ENCODE peak calls at places on chromosomes 12 and 14, in four cellular contexts. L is H1, X is bronchial epithelial cell, W is coronary artery. C is an unnamed sample.

GRCh38 chr12:53223391-53224267 is 8.4 kb downstream of the RARG start:
- DNase-seq in L (no peak), X (peak; percentile 55), W (no peak), C (no peak)

GRCh38 chr12:62919827-62920226 is 15.1 kb downstream of the PPM1H start:
- DNase-seq in L (no peak), X (peak; percentile 20), W (no peak), C (peak; percentile 41)

GRCh38 chr12:5191803-5192538 is 148.3 kb downstream of the KCNA5 start:
- DNase-seq in L (no peak), X (no peak), W (no peak), C (no peak)

GRCh38 chr12:72289633-72290032 is 17.5 kb downstream of the TRHDE start:
- DNase-seq in L (no peak), X (no peak), W (no peak), C (no peak)

GRCh38 chr14:57533214-57533613 is 39.6 kb upstream of the CCDC198 start:
- DNase-seq in L (no peak), X (peak; percentile 32), W (no peak), C (no peak)

GRCh38 chr12:122421263-122421814 is 1.1 kb downstream of the CLIP1 start:
- DNase-seq in L (no peak), X (peak; percentile 66), W (no peak), C (no peak)

GRCh38 chr12:52230364-52231281 is 2.4 kb upstream of the KRT7 start:
- DNase-seq in L (no peak), X (peak; percentile 83), W (no peak), C (peak; percentile 47)

GRCh38 chr14:71387753-71388152 is 480.5 kb downstream of the PCNX1 start:
- DNase-seq in L (no peak), X (no peak), W (no peak), C (no peak)

GRCh38 chr12:96398422-96399080 is 1.7 kb downstream of the CDK17 start:
- DNase-seq in L (no peak), X (no peak), W (no peak), C (no peak)

GRCh38 chr14:94584591-94585280 is 3.5 kb downstream of the SERPINA5 start:
- DNase-seq in L (no peak), X (no peak), W (no peak), C (no peak)

DNA sequence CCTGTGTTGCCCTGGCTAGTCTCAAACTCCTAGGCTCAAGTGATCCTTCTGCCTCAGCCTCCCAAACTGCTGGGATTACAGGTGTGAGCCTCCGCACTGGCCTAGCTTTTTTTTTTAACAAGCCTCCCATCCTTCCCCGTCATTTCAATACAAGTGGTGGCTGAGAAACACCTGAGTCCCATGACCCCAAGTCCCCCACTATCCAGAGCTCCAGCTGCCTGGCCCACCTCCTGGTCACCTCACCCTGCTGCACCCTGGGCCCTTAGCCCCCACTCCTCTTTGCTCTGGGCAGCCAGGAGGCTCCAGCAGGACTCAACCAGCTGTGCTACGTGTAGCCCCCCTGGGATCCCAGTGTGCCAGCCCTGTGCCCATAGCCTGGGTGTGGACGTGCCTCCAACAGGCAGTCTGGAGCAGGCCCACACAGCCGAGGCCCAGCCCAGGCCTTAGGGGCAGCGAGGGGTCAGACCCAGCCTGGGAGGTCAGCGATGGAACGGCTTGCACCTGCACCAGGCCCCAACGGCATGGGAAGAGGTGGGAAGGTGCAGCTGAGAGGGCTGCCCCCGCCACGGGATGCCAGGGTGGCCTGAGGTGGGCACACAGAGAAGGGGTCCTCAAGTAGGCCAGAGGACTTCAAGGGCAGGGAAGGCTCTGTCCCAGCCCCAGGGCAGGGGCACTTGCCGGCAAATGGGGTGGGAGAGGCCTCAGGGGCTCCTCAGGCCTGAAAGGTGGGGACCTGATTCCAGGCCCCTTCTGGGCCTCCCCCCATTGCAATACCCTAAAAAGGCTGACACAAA is 6.5 kb downstream of the AHNAK2 start:
- DNase-seq in L (no peak), X (no peak), W (no peak), C (no peak)
- H3K4me3 ChIP-seq in L (no peak overlapping the region), X (no peak overlapping the region), W (no peak overlapping the region), C (no peak overlapping the region)

GRCh38 chr12:10501031-10501430 is 4.7 kb upstream of the EIF2S3B start:
- DNase-seq in L (no peak), X (peak; percentile 43), W (no peak), C (peak; percentile 0)
- TF ChIP-seq CTCF in L (no peak), X (peak; percentile 38), W (no peak), C (peak; percentile 38)

GRCh38 chr12:108491256-108491655 is 23.8 kb upstream of the FICD start:
- DNase-seq in L (no peak), X (no peak), W (no peak), C (no peak)

GRCh38 chr12:108495054-108495453 is 20.0 kb upstream of the FICD start:
- DNase-seq in L (peak; percentile 80), X (peak; percentile 36), W (no peak), C (no peak)

GRCh38 chr12:108498136-108498535 is 16.9 kb upstream of the FICD start:
- DNase-seq in L (no peak), X (no peak), W (no peak), C (no peak)

GRCh38 chr12:108495823-108496579 is 19.1 kb upstream of the FICD start:
- DNase-seq in L (no peak), X (no peak), W (no peak), C (no peak)
- H3K4me3 ChIP-seq in L (no peak overlapping the region), X (no peak overlapping the region), W (no peak overlapping the region), C (no peak overlapping the region)

DNA sequence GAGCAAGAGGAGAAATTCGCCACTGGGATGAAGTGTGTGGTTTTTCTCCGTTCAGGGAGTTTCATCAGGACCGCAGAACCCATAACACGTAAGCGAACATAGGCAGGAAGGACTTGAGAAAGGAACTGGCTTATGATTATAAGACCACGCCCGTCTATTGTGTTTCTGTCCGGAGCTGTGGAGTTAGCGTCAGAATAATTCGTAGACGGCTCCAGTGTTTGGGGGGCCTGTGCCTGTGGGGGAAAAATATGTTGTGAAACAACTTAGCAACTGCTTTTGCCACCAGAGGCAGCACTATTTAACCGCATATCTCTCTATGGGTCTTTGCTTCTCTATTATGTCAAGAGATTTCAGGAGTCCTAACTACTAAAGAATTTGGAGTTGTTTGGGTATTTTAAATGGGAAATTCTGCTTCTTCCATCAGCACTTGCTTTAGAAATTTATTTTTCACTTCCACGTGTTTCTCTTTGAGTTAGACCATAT is 506 bp upstream of the CLEC14A start:
- DNase-seq in L (no peak), X (no peak), W (no peak), C (peak; percentile 14)
- TF ChIP-seq CTCF in L (peak; percentile 38), X (no peak), W (no peak), C (no peak)

C was measured in AG09309.